ENCODE peak calls at places on chromosomes 5 and 9, in nine cellular contexts. B, U, J, P, K, X, R, M and Z are unnamed samples.
A peak's percentile ranks its signal among the peaks of the same experiment; 100 is the strongest.

GRCh38 chr9:9341203-9341602 is 1271.6 kb downstream of the PTPRD start:
- DNase-seq in B (no peak), U (no peak), J (no peak), P (no peak), K (no peak), X (no peak), R (no peak), M (no peak), Z (no peak)

GRCh38 chr5:81631124-81631523 is 119.8 kb downstream of the SSBP2 start:
- DNase-seq in B (no peak), U (no peak), J (no peak), P (no peak), K (no peak), X (peak; percentile 14), R (no peak), M (peak; percentile 42), Z (no peak)

GRCh38 chr5:32265902-32266301 is 46.8 kb downstream of the MTMR12 start:
- DNase-seq in B (no peak), U (no peak), J (no peak), P (no peak), K (no peak), X (no peak), R (no peak), M (no peak), Z (no peak)

GRCh38 chr5:109125755-109126429 is 283.9 kb downstream of the PJA2 start:
- DNase-seq in B (no peak), U (no peak), J (no peak), P (no peak), K (no peak), X (no peak), R (no peak), M (no peak), Z (no peak)

GRCh38 chr5:169939731-169940130 is 40.6 kb downstream of the INSYN2B start:
- DNase-seq in B (no peak), U (no peak), J (peak; percentile 74), P (no peak), K (no peak), X (no peak), R (no peak), M (no peak), Z (no peak)

GRCh38 chr9:130962418-130963316 is 23.6 kb upstream of the FIBCD1 start:
- DNase-seq in B (no peak), U (no peak), J (peak; percentile 56), P (peak; percentile 56), K (no peak), X (no peak), R (no peak), M (no peak), Z (no peak)

GRCh38 chr9:113524460-113524859 is 60.9 kb downstream of the RGS3 start:
- DNase-seq in B (no peak), U (no peak), J (no peak), P (no peak), K (no peak), X (no peak), R (no peak), M (no peak), Z (no peak)

GRCh38 chr9:134570151-134570621 is 71.4 kb upstream of the COL5A1 start:
- DNase-seq in B (no peak), U (no peak), J (no peak), P (no peak), K (peak; percentile 8), X (no peak), R (no peak), M (no peak), Z (no peak)

GRCh38 chr9:2817987-2818386 is 25.9 kb downstream of the PUM3 start:
- DNase-seq in B (no peak), U (no peak), J (peak; percentile 96), P (no peak), K (no peak), X (no peak), R (no peak), M (no peak), Z (no peak)

GRCh38 chr5:146048994-146049703 is 56.2 kb downstream of the PLAC8L1 start:
- DNase-seq in B (no peak), U (peak; percentile 9), J (peak; percentile 44), P (peak; percentile 64), K (peak; percentile 75), X (no peak), R (peak; percentile 37), M (peak; percentile 23), Z (peak; percentile 47)

GRCh38 chr5:138054863-138055558 is 22.1 kb upstream of the FAM13B start:
- DNase-seq in B (no peak), U (no peak), J (no peak), P (no peak), K (peak; percentile 78), X (no peak), R (no peak), M (no peak), Z (no peak)

GRCh38 chr9:76729980-76730737 is 34.1 kb upstream of the PCA3 start:
- DNase-seq in B (no peak), U (no peak), J (no peak), P (no peak), K (no peak), X (no peak), R (peak; percentile 70), M (no peak), Z (no peak)

GRCh38 chr5:78569441-78569840 is 79.1 kb downstream of the LHFPL2 start:
- DNase-seq in B (no peak), U (no peak), J (no peak), P (peak; percentile 41), K (peak; percentile 69), X (no peak), R (no peak), M (no peak), Z (peak; percentile 24)

GRCh38 chr9:125447202-125447802 is 185.7 kb downstream of the GAPVD1 start:
- DNase-seq in B (no peak), U (no peak), J (no peak), P (no peak), K (no peak), X (no peak), R (no peak), M (no peak), Z (no peak)

GRCh38 chr9:74940600-74940999 is 12.1 kb downstream of the C9orf40 start:
- DNase-seq in B (no peak), U (no peak), J (no peak), P (no peak), K (no peak), X (no peak), R (peak; percentile 21), M (no peak), Z (no peak)